ENCODE peak calls at places on chromosomes 11 and 22, in five cellular contexts. One of them, this sample, is unnamed.

GRCh38 chr11:16605440-16605970 is 132.9 kb upstream of the C11orf58 start:
- DNase-seq in fibroblast of lung: peak
- DNase-seq in AG09309: no peak
- DNase-seq in A549: no peak
- DNase-seq in psoas muscle: peak
- DNase-seq in this sample: no peak

GRCh38 chr11:2771758-2772466 is 72.1 kb upstream of the KCNQ1OT1 start:
- DNase-seq in fibroblast of lung: no peak
- DNase-seq in AG09309: no peak
- DNase-seq in A549: no peak
- DNase-seq in psoas muscle: no peak
- DNase-seq in this sample: no peak

GRCh38 chr11:67391304-67392181 is at the start of gene RAD9A:
- DNase-seq in fibroblast of lung: peak
- DNase-seq in AG09309: peak
- DNase-seq in A549: peak
- DNase-seq in psoas muscle: peak
- DNase-seq in this sample: no peak

GRCh38 chr11:63489879-63490278 is 1.1 kb downstream of the PLAAT5 start:
- DNase-seq in fibroblast of lung: peak
- DNase-seq in AG09309: no peak
- DNase-seq in A549: no peak
- DNase-seq in psoas muscle: no peak
- DNase-seq in this sample: no peak

GRCh38 chr11:15101072-15101701 is 13.5 kb upstream of the INSC start:
- DNase-seq in fibroblast of lung: peak
- DNase-seq in AG09309: peak
- DNase-seq in A549: peak
- DNase-seq in psoas muscle: peak
- DNase-seq in this sample: no peak

GRCh38 chr11:32434116-32434386 is 1.3 kb downstream of the WT1 start:
- DNase-seq in fibroblast of lung: no peak
- DNase-seq in AG09309: no peak
- DNase-seq in A549: no peak
- DNase-seq in psoas muscle: no peak
- DNase-seq in this sample: no peak

GRCh38 chr11:23473782-23474181 is 613.5 kb upstream of the CCDC179 start:
- DNase-seq in fibroblast of lung: peak
- DNase-seq in AG09309: no peak
- DNase-seq in A549: no peak
- DNase-seq in psoas muscle: no peak
- DNase-seq in this sample: no peak

GRCh38 chr11:111379500-111380136 is 543 bp upstream of the POU2AF1 start:
- DNase-seq in fibroblast of lung: no peak
- DNase-seq in AG09309: no peak
- DNase-seq in A549: no peak
- DNase-seq in psoas muscle: no peak
- DNase-seq in this sample: no peak

GRCh38 chr11:12109591-12110196 is 696 bp upstream of the MICAL2 start:
- DNase-seq in fibroblast of lung: no peak
- DNase-seq in AG09309: no peak
- DNase-seq in A549: no peak
- DNase-seq in psoas muscle: no peak
- DNase-seq in this sample: no peak

GRCh38 chr11:120128392-120129172 is 9.3 kb downstream of the TRIM29 start:
- DNase-seq in fibroblast of lung: peak
- DNase-seq in AG09309: peak
- DNase-seq in A549: peak
- DNase-seq in psoas muscle: peak
- DNase-seq in this sample: no peak

GRCh38 chr11:99693941-99694492 is 673.3 kb downstream of the CNTN5 start:
- DNase-seq in fibroblast of lung: peak
- DNase-seq in AG09309: no peak
- DNase-seq in A549: peak
- DNase-seq in psoas muscle: no peak
- DNase-seq in this sample: no peak

GRCh38 chr11:46677169-46677568 is 23.2 kb downstream of the ARHGAP1 start:
- DNase-seq in fibroblast of lung: no peak
- DNase-seq in AG09309: no peak
- DNase-seq in A549: no peak
- DNase-seq in psoas muscle: no peak
- DNase-seq in this sample: no peak

GRCh38 chr22:39706406-39707150 is 136.0 kb downstream of the CACNA1I start:
- DNase-seq in fibroblast of lung: peak
- DNase-seq in AG09309: no peak
- DNase-seq in A549: no peak
- DNase-seq in psoas muscle: no peak
- DNase-seq in this sample: no peak

GRCh38 chr22:49789289-49790141 is 38.2 kb downstream of the BRD1 start:
- DNase-seq in fibroblast of lung: no peak
- DNase-seq in AG09309: no peak
- DNase-seq in A549: no peak
- DNase-seq in psoas muscle: peak
- DNase-seq in this sample: no peak

GRCh38 chr11:60777572-60777971 is 7.6 kb upstream of the MS4A10 start:
- DNase-seq in fibroblast of lung: peak
- DNase-seq in AG09309: peak
- DNase-seq in A549: peak
- DNase-seq in psoas muscle: no peak
- DNase-seq in this sample: no peak

GRCh38 chr11:22041039-22041438 is 151.8 kb upstream of the ANO5 start:
- DNase-seq in fibroblast of lung: no peak
- DNase-seq in AG09309: no peak
- DNase-seq in A549: no peak
- DNase-seq in psoas muscle: no peak
- DNase-seq in this sample: no peak

GRCh38 chr22:20031732-20032406 is 11.0 kb downstream of the TANGO2 start:
- DNase-seq in fibroblast of lung: no peak
- DNase-seq in AG09309: no peak
- DNase-seq in A549: no peak
- DNase-seq in psoas muscle: no peak
- DNase-seq in this sample: no peak

GRCh38 chr11:10770626-10771254 is 19.7 kb downstream of the CTR9 start:
- DNase-seq in fibroblast of lung: peak
- DNase-seq in AG09309: no peak
- DNase-seq in A549: peak
- DNase-seq in psoas muscle: peak
- DNase-seq in this sample: no peak

GRCh38 chr11:107014871-107015270 is 3.4 kb downstream of the GUCY1A2 start:
- DNase-seq in fibroblast of lung: peak
- DNase-seq in AG09309: no peak
- DNase-seq in A549: no peak
- DNase-seq in psoas muscle: no peak
- DNase-seq in this sample: no peak

GRCh38 chr22:26667140-26667539 is 9.8 kb downstream of the MIAT start:
- DNase-seq in fibroblast of lung: no peak
- DNase-seq in AG09309: no peak
- DNase-seq in A549: no peak
- DNase-seq in psoas muscle: no peak
- DNase-seq in this sample: no peak

GRCh38 chr22:26671317-26672059 is 14.1 kb downstream of the MIAT start:
- DNase-seq in fibroblast of lung: no peak
- DNase-seq in AG09309: no peak
- DNase-seq in A549: no peak
- DNase-seq in psoas muscle: peak
- DNase-seq in this sample: no peak

GRCh38 chr22:26670459-26670858 is 13.1 kb downstream of the MIAT start:
- DNase-seq in fibroblast of lung: no peak
- DNase-seq in AG09309: no peak
- DNase-seq in A549: no peak
- DNase-seq in psoas muscle: no peak
- DNase-seq in this sample: no peak

GRCh38 chr22:26672060-26672471 is 14.7 kb downstream of the MIAT start:
- DNase-seq in fibroblast of lung: no peak
- DNase-seq in AG09309: no peak
- DNase-seq in A549: no peak
- DNase-seq in psoas muscle: no peak
- DNase-seq in this sample: no peak

GRCh38 chr22:26669060-26669481 is 11.7 kb downstream of the MIAT start:
- DNase-seq in fibroblast of lung: no peak
- DNase-seq in AG09309: no peak
- DNase-seq in A549: peak
- DNase-seq in psoas muscle: no peak
- DNase-seq in this sample: no peak
- TF ChIP-seq CTCF in fibroblast of lung: peak
- TF ChIP-seq CTCF in AG09309: peak
- TF ChIP-seq CTCF in A549: peak
- TF ChIP-seq CTCF in psoas muscle: peak
- TF ChIP-seq CTCF in this sample: peak

DNA sequence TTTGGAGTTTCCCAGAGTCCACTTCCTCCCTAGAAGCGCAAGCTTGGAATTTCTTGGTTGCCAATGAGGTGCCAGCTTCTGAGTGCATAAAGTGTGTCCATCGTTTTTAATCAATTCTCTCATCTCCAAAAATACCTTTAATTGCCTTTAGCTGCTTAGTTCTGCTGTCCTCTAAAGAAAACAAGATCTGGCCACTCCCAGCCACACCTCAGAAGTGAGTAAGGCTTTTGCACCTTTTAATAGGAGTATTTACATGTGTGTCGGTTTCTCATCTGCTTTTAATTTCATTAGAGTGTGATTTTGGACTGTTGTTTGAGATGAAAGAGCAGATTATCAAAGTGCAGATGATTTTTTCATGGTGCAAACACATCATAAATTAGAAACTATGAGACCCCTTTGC is 20.1 kb downstream of the CD44 start:
- DNase-seq in fibroblast of lung: no peak
- DNase-seq in AG09309: no peak
- DNase-seq in A549: no peak
- DNase-seq in psoas muscle: no peak
- DNase-seq in this sample: no peak
- H3K4me3 ChIP-seq in fibroblast of lung: no peak
- H3K4me3 ChIP-seq in AG09309: no peak
- H3K4me3 ChIP-seq in A549: no peak
- H3K4me3 ChIP-seq in psoas muscle: no peak
- H3K4me3 ChIP-seq in this sample: no peak

DNA sequence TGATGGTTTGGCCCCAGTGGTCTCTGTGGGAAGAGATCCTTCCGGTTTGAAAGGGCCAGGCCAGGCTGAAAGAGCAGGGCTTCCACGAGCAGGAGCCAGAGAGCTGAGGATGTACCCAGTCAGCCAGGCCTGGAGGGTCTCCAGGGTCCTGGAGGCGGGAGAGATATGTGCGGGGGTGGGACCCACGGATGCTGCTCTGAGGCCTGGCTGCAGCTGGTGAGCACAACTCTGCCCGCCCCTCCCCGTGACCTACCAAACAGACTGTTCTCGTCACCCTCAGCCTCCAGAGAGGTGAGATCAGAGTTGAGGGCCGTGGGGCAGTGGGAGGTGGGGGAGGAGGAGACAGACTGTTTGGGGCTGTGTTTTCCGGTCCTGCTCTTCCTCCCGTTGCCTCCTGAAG is 42.2 kb downstream of the TRIOBP start:
- DNase-seq in fibroblast of lung: peak
- DNase-seq in AG09309: no peak
- DNase-seq in A549: no peak
- DNase-seq in psoas muscle: peak
- DNase-seq in this sample: no peak
- TF ChIP-seq CTCF in fibroblast of lung: peak
- TF ChIP-seq CTCF in AG09309: no peak
- TF ChIP-seq CTCF in A549: no peak
- TF ChIP-seq CTCF in psoas muscle: no peak
- TF ChIP-seq CTCF in this sample: no peak

GRCh38 chr11:115672999-115673411 is 168.8 kb upstream of the CADM1 start:
- DNase-seq in fibroblast of lung: peak
- DNase-seq in AG09309: peak
- DNase-seq in A549: no peak
- DNase-seq in psoas muscle: peak
- DNase-seq in this sample: no peak

GRCh38 chr11:115672412-115672811 is 168.2 kb upstream of the CADM1 start:
- DNase-seq in fibroblast of lung: no peak
- DNase-seq in AG09309: no peak
- DNase-seq in A549: no peak
- DNase-seq in psoas muscle: no peak
- DNase-seq in this sample: no peak

GRCh38 chr11:115674831-115675230 is 170.6 kb upstream of the CADM1 start:
- DNase-seq in fibroblast of lung: peak
- DNase-seq in AG09309: no peak
- DNase-seq in A549: no peak
- DNase-seq in psoas muscle: no peak
- DNase-seq in this sample: no peak

GRCh38 chr11:115673720-115674119 is 169.5 kb upstream of the CADM1 start:
- DNase-seq in fibroblast of lung: no peak
- DNase-seq in AG09309: no peak
- DNase-seq in A549: no peak
- DNase-seq in psoas muscle: no peak
- DNase-seq in this sample: no peak

GRCh38 chr11:115674176-115674575 is 170.0 kb upstream of the CADM1 start:
- DNase-seq in fibroblast of lung: peak
- DNase-seq in AG09309: peak
- DNase-seq in A549: no peak
- DNase-seq in psoas muscle: no peak
- DNase-seq in this sample: no peak
- H3K4me3 ChIP-seq in fibroblast of lung: no peak
- H3K4me3 ChIP-seq in AG09309: no peak
- H3K4me3 ChIP-seq in A549: no peak
- H3K4me3 ChIP-seq in psoas muscle: no peak
- H3K4me3 ChIP-seq in this sample: no peak

GRCh38 chr11:102810943-102811528 is 13.1 kb upstream of the MMP1 start:
- DNase-seq in fibroblast of lung: peak
- DNase-seq in AG09309: no peak
- DNase-seq in A549: peak
- DNase-seq in psoas muscle: no peak
- DNase-seq in this sample: no peak
- TF ChIP-seq CTCF in fibroblast of lung: peak
- TF ChIP-seq CTCF in AG09309: peak
- TF ChIP-seq CTCF in A549: peak
- TF ChIP-seq CTCF in psoas muscle: no peak
- TF ChIP-seq CTCF in this sample: peak

DNA sequence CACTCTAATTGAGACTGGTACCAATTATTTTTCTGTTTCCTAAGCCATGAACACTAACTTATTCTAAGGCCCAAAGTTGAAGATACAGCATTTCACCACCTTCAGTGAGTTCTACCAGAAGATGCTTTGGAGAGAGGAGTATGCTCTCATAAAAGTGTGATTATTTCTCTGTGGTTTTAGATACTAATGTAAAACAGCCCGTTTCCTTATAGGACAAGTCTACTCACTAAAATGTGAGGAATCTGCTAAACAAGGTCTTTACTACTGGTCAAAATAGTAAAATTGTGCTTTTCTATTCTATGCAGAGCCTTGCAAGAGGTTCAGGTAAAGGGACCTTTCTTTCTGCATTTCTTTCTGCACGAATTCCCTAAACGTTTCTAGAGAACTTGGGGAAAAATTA is 2.4 kb downstream of the LGR4 start:
- DNase-seq in fibroblast of lung: no peak
- DNase-seq in AG09309: no peak
- DNase-seq in A549: no peak
- DNase-seq in psoas muscle: no peak
- DNase-seq in this sample: no peak
- H3K4me3 ChIP-seq in fibroblast of lung: no peak
- H3K4me3 ChIP-seq in AG09309: no peak
- H3K4me3 ChIP-seq in A549: peak
- H3K4me3 ChIP-seq in psoas muscle: peak
- H3K4me3 ChIP-seq in this sample: peak

GRCh38 chr11:71454470-71455113 is 1.6 kb downstream of the NADSYN1 start:
- DNase-seq in fibroblast of lung: no peak
- DNase-seq in AG09309: no peak
- DNase-seq in A549: no peak
- DNase-seq in psoas muscle: no peak
- DNase-seq in this sample: no peak
- TF ChIP-seq CTCF in fibroblast of lung: no peak
- TF ChIP-seq CTCF in AG09309: no peak
- TF ChIP-seq CTCF in A549: peak
- TF ChIP-seq CTCF in psoas muscle: no peak
- TF ChIP-seq CTCF in this sample: peak

GRCh38 chr11:9577032-9577431 is 3.6 kb downstream of the WEE1 start:
- DNase-seq in fibroblast of lung: peak
- DNase-seq in AG09309: no peak
- DNase-seq in A549: no peak
- DNase-seq in psoas muscle: no peak
- DNase-seq in this sample: no peak
- H3K4me3 ChIP-seq in fibroblast of lung: peak
- H3K4me3 ChIP-seq in AG09309: peak
- H3K4me3 ChIP-seq in A549: peak
- H3K4me3 ChIP-seq in psoas muscle: peak
- H3K4me3 ChIP-seq in this sample: peak

This sample was measured in epithelial cell of proximal tubule.